ENCODE peak calls at places on chromosomes 4 and X, in five cellular contexts. P, B, Q, X and Z are unnamed samples.

GRCh38 chr4:95549246-95550138 is 719 bp upstream of the UNC5C start:
- DNase-seq in P (peak; percentile 78), X (peak; percentile 81), Q (peak; percentile 77), B (peak; percentile 75), Z (peak; percentile 41)

GRCh38 chr4:114383721-114384120 is 214.9 kb upstream of the UGT8 start:
- DNase-seq in X (no peak), P (no peak), B (no peak), Q (no peak), Z (no peak)

GRCh38 chrX:75229774-75230173 is 44.1 kb upstream of the UPRT start:
- DNase-seq in B (no peak), P (no peak), Q (no peak), X (no peak), Z (no peak)

GRCh38 chr4:165476214-165477098 is 97.6 kb downstream of the CPE start:
- DNase-seq in P (no peak), X (no peak), Q (no peak), B (no peak), Z (no peak)

GRCh38 chrX:71652405-71652804 is 14.9 kb upstream of the LOC101059915 start:
- DNase-seq in P (peak; percentile 55), X (no peak), Q (no peak), B (no peak), Z (no peak)

GRCh38 chrX:109952985-109953905 is 49.7 kb upstream of the TMEM164 start:
- DNase-seq in Q (no peak), B (no peak), P (no peak), X (no peak), Z (no peak)

GRCh38 chr4:85866508-85866907 is 391.6 kb downstream of the ARHGAP24 start:
- DNase-seq in Q (no peak), P (no peak), B (no peak), X (no peak), Z (no peak)

GRCh38 chrX:10112510-10112909 is 44.3 kb upstream of the CLCN4 start:
- DNase-seq in X (no peak), B (no peak), P (no peak), Q (no peak), Z (no peak)

GRCh38 chr4:7425591-7426468 is 8.9 kb downstream of the PSAPL1 start:
- DNase-seq in Q (peak; percentile 7), P (no peak), B (peak; percentile 40), X (peak; percentile 46), Z (peak; percentile 37)

GRCh38 chr4:1802720-1803522 is 9.8 kb downstream of the FGFR3 start:
- DNase-seq in P (no peak), B (no peak), Q (no peak), X (no peak), Z (no peak)

GRCh38 chr4:57083107-57083506 is 27.1 kb downstream of the IGFBP7 start:
- DNase-seq in P (no peak), B (no peak), Q (no peak), X (no peak), Z (no peak)

GRCh38 chr4:16721618-16722291 is 176.7 kb downstream of the LDB2 start:
- DNase-seq in X (no peak), P (no peak), B (no peak), Q (no peak), Z (no peak)

GRCh38 chr4:114921790-114922581 is 191.4 kb downstream of the NDST4 start:
- DNase-seq in B (no peak), Q (no peak), X (no peak), P (no peak), Z (no peak)

GRCh38 chrX:49277520-49277799 is 7.9 kb downstream of the PPP1R3F start:
- DNase-seq in Q (no peak), P (no peak), X (no peak), B (no peak), Z (no peak)

GRCh38 chrX:133587818-133588217 is 172.5 kb upstream of the GPC4 start:
- DNase-seq in X (no peak), P (no peak), B (no peak), Q (no peak), Z (no peak)

GRCh38 chr4:46249106-46249505 is 125.3 kb upstream of the GABRG1 start:
- DNase-seq in B (no peak), P (no peak), Q (no peak), X (no peak), Z (no peak)

GRCh38 chrX:24879679-24880078 is 136.1 kb downstream of the ARX start:
- DNase-seq in P (no peak), Q (no peak), B (no peak), X (no peak), Z (no peak)

GRCh38 chr4:8819421-8820177 is 52.0 kb downstream of the HMX1 start:
- DNase-seq in X (peak; percentile 48), Q (no peak), B (peak; percentile 45), P (no peak), Z (peak; percentile 32)

GRCh38 chr4:164997941-164998340 is 20.5 kb upstream of the TRIM61 start:
- DNase-seq in P (no peak), B (no peak), X (no peak), Q (no peak), Z (no peak)

GRCh38 chrX:1391707-1392375 is at the start of gene SLC25A6:
- DNase-seq in P (peak; percentile 99), Q (peak; percentile 100), B (peak; percentile 100), X (peak; percentile 99), Z (peak; percentile 98)

GRCh38 chrX:13398073-13398823 is 78.4 kb upstream of the ATXN3L start:
- DNase-seq in X (peak; percentile 83), Q (no peak), B (no peak), P (no peak), Z (no peak)

GRCh38 chrX:47854474-47854873 is 17.8 kb downstream of the ZNF81 start:
- DNase-seq in B (no peak), Q (peak; percentile 9), P (peak; percentile 32), X (no peak), Z (no peak)

GRCh38 chrX:139106111-139106510 is 394.6 kb upstream of the FGF13 start:
- DNase-seq in B (no peak), P (no peak), Q (no peak), X (no peak), Z (no peak)

GRCh38 chrX:71292669-71293379 is 8.7 kb upstream of the ITGB1BP2 start:
- DNase-seq in P (no peak), Q (no peak), X (no peak), B (no peak), Z (no peak)

GRCh38 chr4:87058272-87059073 is 123.7 kb downstream of the AFF1 start:
- DNase-seq in X (no peak), P (no peak), B (peak; percentile 71), Q (no peak), Z (no peak)

GRCh38 chr4:158159054-158159717 is 13.6 kb downstream of the GASK1B start:
- DNase-seq in X (no peak), Q (no peak), P (no peak), B (no peak), Z (no peak)

GRCh38 chr4:143021384-143021783 is 163.3 kb upstream of the USP38 start:
- DNase-seq in Q (no peak), B (no peak), P (no peak), X (no peak), Z (no peak)

GRCh38 chr4:54659213-54660144 is 1.7 kb downstream of the KIT start:
- DNase-seq in B (no peak), X (no peak), P (peak; percentile 47), Q (no peak), Z (no peak)

GRCh38 chr4:177322156-177322685 is 12.5 kb downstream of the NEIL3 start:
- DNase-seq in X (no peak), P (no peak), B (no peak), Q (no peak), Z (no peak)

DNA sequence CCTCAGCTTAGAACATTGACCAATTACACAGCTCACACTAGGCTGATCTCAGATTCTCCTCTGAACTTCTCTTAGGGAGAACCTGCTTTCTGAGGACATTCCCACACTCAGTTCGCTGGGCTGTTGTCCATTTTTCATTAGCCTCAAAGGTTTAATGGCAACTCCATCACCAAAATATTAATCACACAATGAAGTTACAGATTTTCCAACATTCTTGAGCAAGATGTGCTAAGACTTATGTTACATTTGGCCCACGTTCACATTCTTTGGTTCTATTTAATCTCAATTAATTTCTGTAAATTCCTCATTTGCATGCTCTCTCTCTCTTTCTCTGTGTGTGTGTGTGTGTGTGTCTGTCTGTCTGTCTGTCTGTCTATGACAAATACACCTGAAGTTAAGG is 82.3 kb upstream of the EDNRA start:
- DNase-seq in B (no peak), X (no peak), Q (no peak), P (no peak), Z (no peak)
- TF ChIP-seq CTCF in B (no peak), X (no peak), Q (no peak), P (no peak), Z (no peak)

GRCh38 chr4:27986476-27986875 is 1125.8 kb downstream of the STIM2 start:
- DNase-seq in P (no peak), B (no peak), X (no peak), Q (no peak), Z (no peak)

GRCh38 chr4:27985522-27985921 is 1124.9 kb downstream of the STIM2 start:
- DNase-seq in Q (no peak), B (no peak), P (no peak), X (no peak), Z (no peak)
- TF ChIP-seq CTCF in Q (no peak), B (no peak), P (no peak), X (no peak), Z (no peak)

GRCh38 chr4:5378002-5378401 is 326.7 kb downstream of the STK32B start:
- DNase-seq in P (no peak), B (no peak), X (no peak), Q (no peak), Z (no peak)
- TF ChIP-seq CTCF in P (peak; percentile 17), B (no peak), X (peak; percentile 23), Q (no peak), Z (no peak)

GRCh38 chrX:12228862-12229261 is 90.6 kb downstream of the FRMPD4 start:
- DNase-seq in B (no peak), Q (no peak), P (no peak), X (no peak), Z (no peak)
- TF ChIP-seq CTCF in B (no peak), Q (no peak), P (no peak), X (no peak), Z (no peak)

GRCh38 chr4:26459054-26459755 is 31.1 kb downstream of the CCKAR start:
- DNase-seq in P (peak; percentile 56), X (no peak), Q (no peak), B (no peak), Z (no peak)
- TF ChIP-seq CTCF in P (peak; percentile 68), X (peak; percentile 70), Q (peak; percentile 69), B (peak; percentile 64), Z (peak; percentile 67)

GRCh38 chr4:38075370-38076152 is 115.4 kb downstream of the PTTG2 start:
- DNase-seq in P (no peak), X (no peak), Q (no peak), B (no peak), Z (peak; percentile 75)
- TF ChIP-seq CTCF in P (no peak), X (no peak), Q (no peak), B (no peak), Z (no peak)